ENCODE peak calls at places on chromosomes 2 and 18, in five cellular contexts. One of them, this sample, is unnamed.

GRCh38 chr2:58140508-58141072 is 94.0 kb downstream of the VRK2 start:
- DNase-seq in A549: no peak
- DNase-seq in sigmoid colon: no peak
- DNase-seq in upper lobe of left lung: no peak
- DNase-seq in SK-N-SH: no peak
- DNase-seq in this sample: no peak

GRCh38 chr2:141341444-141341843 is 789.4 kb downstream of the LRP1B start:
- DNase-seq in SK-N-SH: no peak
- DNase-seq in upper lobe of left lung: no peak
- DNase-seq in A549: peak
- DNase-seq in sigmoid colon: no peak
- DNase-seq in this sample: no peak

GRCh38 chr18:48819276-48819675 is 131.5 kb downstream of the SMAD7 start:
- DNase-seq in upper lobe of left lung: no peak
- DNase-seq in SK-N-SH: no peak
- DNase-seq in A549: no peak
- DNase-seq in sigmoid colon: peak
- DNase-seq in this sample: no peak

GRCh38 chr2:170276926-170277571 is 99.1 kb downstream of the MYO3B start:
- DNase-seq in A549: no peak
- DNase-seq in SK-N-SH: no peak
- DNase-seq in upper lobe of left lung: no peak
- DNase-seq in sigmoid colon: no peak
- DNase-seq in this sample: no peak

GRCh38 chr18:60809937-60810336 is 437.4 kb upstream of the MC4R start:
- DNase-seq in SK-N-SH: no peak
- DNase-seq in upper lobe of left lung: no peak
- DNase-seq in sigmoid colon: no peak
- DNase-seq in A549: no peak
- DNase-seq in this sample: no peak

GRCh38 chr2:135802350-135802749 is 34.6 kb downstream of the LCT start:
- DNase-seq in upper lobe of left lung: no peak
- DNase-seq in SK-N-SH: no peak
- DNase-seq in A549: no peak
- DNase-seq in sigmoid colon: no peak
- DNase-seq in this sample: no peak

GRCh38 chr2:117835990-117836760 is 21.7 kb downstream of the DDX18 start:
- DNase-seq in A549: peak
- DNase-seq in SK-N-SH: peak
- DNase-seq in upper lobe of left lung: peak
- DNase-seq in sigmoid colon: peak
- DNase-seq in this sample: peak

GRCh38 chr2:101152195-101153076 is 1.3 kb upstream of the TBC1D8 start:
- DNase-seq in sigmoid colon: no peak
- DNase-seq in SK-N-SH: peak
- DNase-seq in A549: peak
- DNase-seq in upper lobe of left lung: no peak
- DNase-seq in this sample: peak

GRCh38 chr2:19072161-19072560 is 286.3 kb downstream of the OSR1 start:
- DNase-seq in A549: no peak
- DNase-seq in sigmoid colon: no peak
- DNase-seq in upper lobe of left lung: no peak
- DNase-seq in SK-N-SH: no peak
- DNase-seq in this sample: no peak

GRCh38 chr2:200703132-200703925 is 108.4 kb upstream of the BZW1 start:
- DNase-seq in upper lobe of left lung: no peak
- DNase-seq in sigmoid colon: no peak
- DNase-seq in A549: peak
- DNase-seq in SK-N-SH: peak
- DNase-seq in this sample: no peak

GRCh38 chr2:179071810-179072355 is 21.9 kb upstream of the CCDC141 start:
- DNase-seq in A549: no peak
- DNase-seq in SK-N-SH: no peak
- DNase-seq in sigmoid colon: no peak
- DNase-seq in upper lobe of left lung: no peak
- DNase-seq in this sample: no peak

GRCh38 chr2:57549642-57550102 is 496.9 kb upstream of the VRK2 start:
- DNase-seq in upper lobe of left lung: no peak
- DNase-seq in sigmoid colon: no peak
- DNase-seq in A549: peak
- DNase-seq in SK-N-SH: no peak
- DNase-seq in this sample: no peak

GRCh38 chr2:108436976-108437375 is 12.0 kb upstream of the GCC2 start:
- DNase-seq in sigmoid colon: no peak
- DNase-seq in upper lobe of left lung: no peak
- DNase-seq in A549: no peak
- DNase-seq in SK-N-SH: no peak
- DNase-seq in this sample: no peak

GRCh38 chr2:37098416-37099118 is 14.2 kb downstream of the GPATCH11 start:
- DNase-seq in sigmoid colon: no peak
- DNase-seq in upper lobe of left lung: no peak
- DNase-seq in A549: no peak
- DNase-seq in SK-N-SH: no peak
- DNase-seq in this sample: no peak

GRCh38 chr18:24427484-24427883 is 1.0 kb downstream of the IMPACT start:
- DNase-seq in A549: peak
- DNase-seq in upper lobe of left lung: no peak
- DNase-seq in SK-N-SH: peak
- DNase-seq in sigmoid colon: no peak
- DNase-seq in this sample: no peak

GRCh38 chr18:59954746-59955145 is 55.0 kb downstream of the PMAIP1 start:
- DNase-seq in A549: peak
- DNase-seq in sigmoid colon: no peak
- DNase-seq in SK-N-SH: no peak
- DNase-seq in upper lobe of left lung: no peak
- DNase-seq in this sample: no peak

GRCh38 chr2:74529357-74530238 is at the start of the genes AUP1 and HTRA2:
- DNase-seq in SK-N-SH: peak
- DNase-seq in sigmoid colon: peak
- DNase-seq in A549: peak
- DNase-seq in upper lobe of left lung: peak
- DNase-seq in this sample: peak

GRCh38 chr2:72926368-72926767 is 9.0 kb downstream of the EMX1 start:
- DNase-seq in upper lobe of left lung: no peak
- DNase-seq in A549: no peak
- DNase-seq in SK-N-SH: no peak
- DNase-seq in sigmoid colon: no peak
- DNase-seq in this sample: no peak

GRCh38 chr18:46293699-46294300 is 189.6 kb downstream of the HAUS1 start:
- DNase-seq in sigmoid colon: no peak
- DNase-seq in SK-N-SH: no peak
- DNase-seq in A549: no peak
- DNase-seq in upper lobe of left lung: no peak
- DNase-seq in this sample: no peak

GRCh38 chr2:226699321-226699720 is 100.3 kb downstream of the IRS1 start:
- DNase-seq in upper lobe of left lung: no peak
- DNase-seq in SK-N-SH: no peak
- DNase-seq in sigmoid colon: peak
- DNase-seq in A549: peak
- DNase-seq in this sample: peak

GRCh38 chr2:60355849-60356261 is 197.6 kb downstream of the BCL11A start:
- DNase-seq in SK-N-SH: no peak
- DNase-seq in sigmoid colon: no peak
- DNase-seq in upper lobe of left lung: no peak
- DNase-seq in A549: no peak
- DNase-seq in this sample: no peak
- TF ChIP-seq CTCF in SK-N-SH: no peak
- TF ChIP-seq CTCF in sigmoid colon: no peak
- TF ChIP-seq CTCF in upper lobe of left lung: no peak
- TF ChIP-seq CTCF in A549: no peak
- TF ChIP-seq CTCF in this sample: no peak

DNA sequence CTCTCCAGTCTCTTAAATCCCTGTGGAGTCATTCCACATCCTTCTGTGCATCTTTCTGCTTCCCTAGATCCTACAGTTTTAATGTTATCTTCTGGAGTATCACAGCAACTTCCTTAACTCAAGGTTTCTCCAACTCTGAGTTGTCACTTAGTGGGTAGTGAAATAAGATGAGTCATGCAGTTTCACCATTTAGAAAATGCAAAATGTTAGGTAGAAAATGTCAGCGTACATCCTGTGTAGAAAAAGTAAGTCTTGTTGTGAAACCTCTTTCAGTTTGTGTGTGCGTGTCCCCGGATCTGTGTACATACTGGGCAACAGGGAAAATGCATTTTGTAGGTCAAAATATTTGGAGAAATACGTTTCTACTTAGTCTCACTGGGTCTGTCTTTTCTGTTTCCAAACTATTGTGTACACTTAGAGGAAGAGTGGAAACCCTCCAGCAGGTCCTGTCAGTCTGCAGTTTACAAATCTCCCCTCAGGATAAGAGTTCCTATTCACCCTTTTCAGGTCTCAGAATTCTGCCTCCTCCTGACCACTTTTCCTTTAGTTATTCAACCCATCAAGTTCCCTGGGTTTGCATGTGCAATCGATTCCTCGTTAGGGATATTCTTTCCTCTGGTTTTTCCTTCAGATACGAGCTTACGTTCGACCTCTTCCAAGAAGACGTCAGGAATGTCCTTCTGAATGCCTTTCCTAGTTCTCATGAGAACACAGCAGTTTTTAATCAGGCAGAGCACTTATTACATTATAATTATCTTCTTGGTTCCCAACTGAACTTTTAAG is 154.8 kb downstream of the TGIF1 start:
- DNase-seq in A549: peak
- DNase-seq in upper lobe of left lung: no peak
- DNase-seq in sigmoid colon: peak
- DNase-seq in SK-N-SH: no peak
- DNase-seq in this sample: no peak
- TF ChIP-seq EP300 in A549: peak
- TF ChIP-seq EP300 in upper lobe of left lung: no peak
- TF ChIP-seq EP300 in sigmoid colon: no peak
- TF ChIP-seq EP300 in SK-N-SH: peak
- TF ChIP-seq EP300 in this sample: no peak

GRCh38 chr2:46029332-46029811 is 267.8 kb upstream of the EPAS1 start:
- DNase-seq in sigmoid colon: no peak
- DNase-seq in A549: peak
- DNase-seq in upper lobe of left lung: no peak
- DNase-seq in SK-N-SH: no peak
- DNase-seq in this sample: no peak
- TF ChIP-seq CTCF in sigmoid colon: no peak
- TF ChIP-seq CTCF in A549: peak
- TF ChIP-seq CTCF in upper lobe of left lung: no peak
- TF ChIP-seq CTCF in SK-N-SH: peak
- TF ChIP-seq CTCF in this sample: no peak

GRCh38 chr2:234111523-234111922 is 61.0 kb downstream of the SPP2 start:
- DNase-seq in upper lobe of left lung: no peak
- DNase-seq in A549: peak
- DNase-seq in SK-N-SH: no peak
- DNase-seq in sigmoid colon: no peak
- DNase-seq in this sample: no peak
- TF ChIP-seq EP300 in upper lobe of left lung: no peak
- TF ChIP-seq EP300 in A549: no peak
- TF ChIP-seq EP300 in SK-N-SH: peak
- TF ChIP-seq EP300 in sigmoid colon: no peak
- TF ChIP-seq EP300 in this sample: no peak

GRCh38 chr2:68837164-68837860 is 33.9 kb downstream of the BMP10 start:
- DNase-seq in sigmoid colon: no peak
- DNase-seq in A549: peak
- DNase-seq in upper lobe of left lung: no peak
- DNase-seq in SK-N-SH: no peak
- DNase-seq in this sample: peak

GRCh38 chr2:68838641-68839040 is 32.6 kb downstream of the BMP10 start:
- DNase-seq in SK-N-SH: no peak
- DNase-seq in A549: no peak
- DNase-seq in upper lobe of left lung: no peak
- DNase-seq in sigmoid colon: no peak
- DNase-seq in this sample: no peak

GRCh38 chr2:68835636-68836035 is 35.6 kb downstream of the BMP10 start:
- DNase-seq in SK-N-SH: no peak
- DNase-seq in upper lobe of left lung: no peak
- DNase-seq in A549: no peak
- DNase-seq in sigmoid colon: no peak
- DNase-seq in this sample: no peak

GRCh38 chr2:68837861-68838341 is 33.3 kb downstream of the BMP10 start:
- DNase-seq in SK-N-SH: no peak
- DNase-seq in sigmoid colon: no peak
- DNase-seq in upper lobe of left lung: no peak
- DNase-seq in A549: no peak
- DNase-seq in this sample: no peak

GRCh38 chr2:68839260-68839833 is 31.9 kb downstream of the BMP10 start:
- DNase-seq in upper lobe of left lung: no peak
- DNase-seq in A549: peak
- DNase-seq in SK-N-SH: peak
- DNase-seq in sigmoid colon: no peak
- DNase-seq in this sample: no peak
- TF ChIP-seq CTCF in upper lobe of left lung: peak
- TF ChIP-seq CTCF in A549: peak
- TF ChIP-seq CTCF in SK-N-SH: peak
- TF ChIP-seq CTCF in sigmoid colon: no peak
- TF ChIP-seq CTCF in this sample: no peak

This sample was measured in ovary.